ENCODE peak calls at places on chromosomes 16 and 17, in ten cellular contexts. X, I, B, N, O, U, F, S, D and E are unnamed samples.
A peak's percentile ranks its signal among the peaks of the same experiment; 100 is the strongest.

GRCh38 chr16:56401482-56401881 is 23.9 kb downstream of the AMFR start:
- DNase-seq in X (no peak), I (no peak), B (no peak), N (no peak), O (no peak), U (peak; percentile 72), F (no peak), S (no peak), D (no peak), E (peak; percentile 37)

GRCh38 chr16:87761020-87761506 is 4.7 kb downstream of the KLHDC4 start:
- DNase-seq in X (no peak), I (no peak), B (no peak), N (no peak), O (no peak), U (no peak), F (no peak), S (no peak), D (no peak), E (no peak)

GRCh38 chr17:7464081-7464480 is 15.3 kb downstream of the ZBTB4 start:
- DNase-seq in X (no peak), I (no peak), B (no peak), N (no peak), O (no peak), U (no peak), F (no peak), S (no peak), D (no peak), E (no peak)

GRCh38 chr16:76114681-76115080 is 162.5 kb upstream of the CNTNAP4 start:
- DNase-seq in X (no peak), I (no peak), B (no peak), N (no peak), O (no peak), U (peak; percentile 1), F (no peak), S (no peak), D (no peak), E (peak; percentile 10)

GRCh38 chr16:8798174-8798527 is 512 bp downstream of the PMM2 start:
- DNase-seq in X (no peak), I (no peak), B (no peak), N (no peak), O (no peak), U (no peak), F (peak; percentile 37), S (no peak), D (no peak), E (peak; percentile 23)

GRCh38 chr17:41864498-41864836 is 756 bp downstream of the KLHL11 start:
- DNase-seq in X (no peak), I (no peak), B (no peak), N (no peak), O (no peak), U (no peak), F (no peak), S (no peak), D (no peak), E (no peak)

GRCh38 chr16:58040945-58041627 is 15.5 kb downstream of the MMP15 start:
- DNase-seq in X (no peak), I (no peak), B (no peak), N (no peak), O (no peak), U (no peak), F (no peak), S (no peak), D (no peak), E (no peak)

GRCh38 chr17:10614536-10615155 is 42.5 kb downstream of the MYH3 start:
- DNase-seq in X (no peak), I (no peak), B (no peak), N (peak; percentile 49), O (no peak), U (peak; percentile 88), F (peak; percentile 68), S (peak; percentile 61), D (peak; percentile 27), E (peak; percentile 67)

GRCh38 chr17:9021158-9021984 is at the start of gene NTN1:
- DNase-seq in X (peak; percentile 50), I (no peak), B (peak; percentile 47), N (peak; percentile 38), O (peak; percentile 37), U (peak; percentile 42), F (peak; percentile 24), S (peak; percentile 46), D (peak; percentile 73), E (peak; percentile 10)

GRCh38 chr16:3950343-3951193 is 70.1 kb upstream of the CREBBP start:
- DNase-seq in X (no peak), I (no peak), B (no peak), N (peak; percentile 44), O (no peak), U (peak; percentile 94), F (peak; percentile 30), S (no peak), D (peak; percentile 91), E (peak; percentile 93)

GRCh38 chr17:47801176-47801765 is 20.3 kb downstream of the OSBPL7 start:
- DNase-seq in X (no peak), I (no peak), B (no peak), N (no peak), O (no peak), U (no peak), F (no peak), S (no peak), D (no peak), E (no peak)

GRCh38 chr16:79703066-79703465 is 102.5 kb upstream of the MAF start:
- DNase-seq in X (no peak), I (no peak), B (no peak), N (no peak), O (no peak), U (no peak), F (no peak), S (no peak), D (no peak), E (peak; percentile 50)

GRCh38 chr17:61986898-61987297 is 59.1 kb upstream of the INTS2 start:
- DNase-seq in X (no peak), I (no peak), B (no peak), N (no peak), O (no peak), U (no peak), F (no peak), S (no peak), D (no peak), E (no peak)

GRCh38 chr16:4410335-4411075 is 5.9 kb downstream of the CORO7 start:
- DNase-seq in X (no peak), I (no peak), B (no peak), N (peak; percentile 65), O (no peak), U (peak; percentile 98), F (peak; percentile 91), S (no peak), D (peak; percentile 45), E (peak; percentile 96)

GRCh38 chr17:32382526-32383223 is 32.7 kb downstream of the ZNF207 start:
- DNase-seq in X (no peak), I (no peak), B (no peak), N (no peak), O (no peak), U (no peak), F (no peak), S (no peak), D (no peak), E (no peak)

GRCh38 chr17:18319604-18320256 is 4.6 kb downstream of the SMCR8 start:
- DNase-seq in X (no peak), I (no peak), B (peak; percentile 15), N (no peak), O (no peak), U (peak; percentile 25), F (peak; percentile 28), S (no peak), D (no peak), E (peak; percentile 13)

GRCh38 chr17:6245301-6245810 is 175.2 kb downstream of the WSCD1 start:
- DNase-seq in X (no peak), I (no peak), B (no peak), N (no peak), O (no peak), U (no peak), F (no peak), S (no peak), D (no peak), E (no peak)

GRCh38 chr16:12988071-12988470 is 86.7 kb downstream of the SHISA9 start:
- DNase-seq in X (no peak), I (no peak), B (no peak), N (no peak), O (no peak), U (peak; percentile 81), F (no peak), S (no peak), D (no peak), E (peak; percentile 85)

GRCh38 chr17:19321481-19322128 is 40.9 kb downstream of the B9D1 start:
- DNase-seq in X (no peak), I (no peak), B (no peak), N (no peak), O (no peak), U (no peak), F (no peak), S (no peak), D (peak; percentile 22), E (no peak)

GRCh38 chr17:9236286-9237052 is 215.2 kb downstream of the NTN1 start:
- DNase-seq in X (no peak), I (no peak), B (no peak), N (no peak), O (no peak), U (no peak), F (no peak), S (no peak), D (no peak), E (no peak)

GRCh38 chr17:28086519-28086918 is 44.0 kb downstream of the NLK start:
- DNase-seq in X (no peak), I (no peak), B (no peak), N (no peak), O (no peak), U (no peak), F (peak; percentile 32), S (no peak), D (no peak), E (peak; percentile 38)

GRCh38 chr17:19391432-19391831 is 4.4 kb upstream of the MFAP4 start:
- DNase-seq in X (no peak), I (no peak), B (no peak), N (no peak), O (no peak), U (no peak), F (no peak), S (no peak), D (no peak), E (no peak)

GRCh38 chr17:80668375-80669149 is 123.9 kb downstream of the RPTOR start:
- DNase-seq in X (no peak), I (no peak), B (no peak), N (no peak), O (no peak), U (no peak), F (no peak), S (no peak), D (no peak), E (no peak)

GRCh38 chr16:87507351-87508069 is 14.7 kb upstream of the ZCCHC14 start:
- DNase-seq in X (no peak), I (no peak), B (no peak), N (no peak), O (no peak), U (no peak), F (no peak), S (no peak), D (no peak), E (no peak)

GRCh38 chr17:49969794-49970389 is 902 bp downstream of the DLX4 start:
- DNase-seq in X (no peak), I (no peak), B (no peak), N (no peak), O (no peak), U (no peak), F (no peak), S (no peak), D (no peak), E (no peak)

GRCh38 chr16:16052916-16053315 is 103.5 kb downstream of the ABCC1 start:
- DNase-seq in X (no peak), I (no peak), B (no peak), N (no peak), O (no peak), U (no peak), F (peak; percentile 25), S (no peak), D (no peak), E (no peak)

GRCh38 chr17:62856594-62856993 is 48.5 kb upstream of the MARCHF10 start:
- DNase-seq in X (no peak), I (no peak), B (no peak), N (no peak), O (no peak), U (no peak), F (no peak), S (no peak), D (no peak), E (no peak)

GRCh38 chr16:50268352-50268751 is 2.0 kb downstream of the ADCY7 start:
- DNase-seq in X (no peak), I (no peak), B (no peak), N (no peak), O (no peak), U (no peak), F (no peak), S (no peak), D (no peak), E (peak; percentile 72)